ENCODE peak calls at places on chromosomes 12 and 14, in six cellular contexts. One of them, this sample, is unnamed.

GRCh38 chr14:65928995-65929394 is 516.5 kb downstream of the FUT8 start:
- DNase-seq in brain microvascular endothelial cell: no peak
- DNase-seq in stimulated activated CD8-positive, alpha-beta memory T cell treated with anti-CD3 and anti-CD28 coated beads, Interleukin-4, amount 100 ng/mL, for 1 hour: no peak
- DNase-seq in M059J: no peak
- DNase-seq in stimulated activated effector memory CD8-positive, alpha-beta T cell treated with anti-CD3 and anti-CD28 coated beads, Interleukin-12 subunit alpha, Interleukin-12 subunit beta, amount 100 ng/mL, for 72 hours: no peak
- DNase-seq in fibroblast of the aortic adventitia: no peak
- DNase-seq in this sample: no peak

GRCh38 chr14:77654001-77654431 is 37.6 kb upstream of the SPTLC2 start:
- DNase-seq in brain microvascular endothelial cell: no peak
- DNase-seq in stimulated activated CD8-positive, alpha-beta memory T cell treated with anti-CD3 and anti-CD28 coated beads, Interleukin-4, amount 100 ng/mL, for 1 hour: no peak
- DNase-seq in M059J: no peak
- DNase-seq in stimulated activated effector memory CD8-positive, alpha-beta T cell treated with anti-CD3 and anti-CD28 coated beads, Interleukin-12 subunit alpha, Interleukin-12 subunit beta, amount 100 ng/mL, for 72 hours: no peak
- DNase-seq in fibroblast of the aortic adventitia: no peak
- DNase-seq in this sample: no peak

GRCh38 chr14:100872641-100873071 is 30.9 kb downstream of the RTL1 start:
- DNase-seq in brain microvascular endothelial cell: peak
- DNase-seq in stimulated activated CD8-positive, alpha-beta memory T cell treated with anti-CD3 and anti-CD28 coated beads, Interleukin-4, amount 100 ng/mL, for 1 hour: no peak
- DNase-seq in M059J: no peak
- DNase-seq in stimulated activated effector memory CD8-positive, alpha-beta T cell treated with anti-CD3 and anti-CD28 coated beads, Interleukin-12 subunit alpha, Interleukin-12 subunit beta, amount 100 ng/mL, for 72 hours: no peak
- DNase-seq in fibroblast of the aortic adventitia: no peak
- DNase-seq in this sample: peak

GRCh38 chr14:103393687-103394626 is 8.7 kb downstream of the MARK3 start:
- DNase-seq in brain microvascular endothelial cell: no peak
- DNase-seq in stimulated activated CD8-positive, alpha-beta memory T cell treated with anti-CD3 and anti-CD28 coated beads, Interleukin-4, amount 100 ng/mL, for 1 hour: no peak
- DNase-seq in M059J: peak
- DNase-seq in stimulated activated effector memory CD8-positive, alpha-beta T cell treated with anti-CD3 and anti-CD28 coated beads, Interleukin-12 subunit alpha, Interleukin-12 subunit beta, amount 100 ng/mL, for 72 hours: no peak
- DNase-seq in fibroblast of the aortic adventitia: peak
- DNase-seq in this sample: peak

GRCh38 chr14:52919971-52920370 is 30.9 kb downstream of the FERMT2 start:
- DNase-seq in brain microvascular endothelial cell: no peak
- DNase-seq in stimulated activated CD8-positive, alpha-beta memory T cell treated with anti-CD3 and anti-CD28 coated beads, Interleukin-4, amount 100 ng/mL, for 1 hour: no peak
- DNase-seq in M059J: no peak
- DNase-seq in stimulated activated effector memory CD8-positive, alpha-beta T cell treated with anti-CD3 and anti-CD28 coated beads, Interleukin-12 subunit alpha, Interleukin-12 subunit beta, amount 100 ng/mL, for 72 hours: no peak
- DNase-seq in fibroblast of the aortic adventitia: peak
- DNase-seq in this sample: peak

GRCh38 chr14:100131181-100131580 is 28.3 kb downstream of the DEGS2 start:
- DNase-seq in brain microvascular endothelial cell: no peak
- DNase-seq in stimulated activated CD8-positive, alpha-beta memory T cell treated with anti-CD3 and anti-CD28 coated beads, Interleukin-4, amount 100 ng/mL, for 1 hour: no peak
- DNase-seq in M059J: no peak
- DNase-seq in stimulated activated effector memory CD8-positive, alpha-beta T cell treated with anti-CD3 and anti-CD28 coated beads, Interleukin-12 subunit alpha, Interleukin-12 subunit beta, amount 100 ng/mL, for 72 hours: no peak
- DNase-seq in fibroblast of the aortic adventitia: no peak
- DNase-seq in this sample: no peak

GRCh38 chr12:57726884-57727757 is 11.4 kb downstream of the AGAP2 start:
- DNase-seq in brain microvascular endothelial cell: no peak
- DNase-seq in stimulated activated CD8-positive, alpha-beta memory T cell treated with anti-CD3 and anti-CD28 coated beads, Interleukin-4, amount 100 ng/mL, for 1 hour: no peak
- DNase-seq in M059J: no peak
- DNase-seq in stimulated activated effector memory CD8-positive, alpha-beta T cell treated with anti-CD3 and anti-CD28 coated beads, Interleukin-12 subunit alpha, Interleukin-12 subunit beta, amount 100 ng/mL, for 72 hours: no peak
- DNase-seq in fibroblast of the aortic adventitia: no peak
- DNase-seq in this sample: peak

GRCh38 chr12:112716099-112717093 is 75.2 kb upstream of the RPH3A start:
- DNase-seq in brain microvascular endothelial cell: peak
- DNase-seq in stimulated activated CD8-positive, alpha-beta memory T cell treated with anti-CD3 and anti-CD28 coated beads, Interleukin-4, amount 100 ng/mL, for 1 hour: no peak
- DNase-seq in M059J: peak
- DNase-seq in stimulated activated effector memory CD8-positive, alpha-beta T cell treated with anti-CD3 and anti-CD28 coated beads, Interleukin-12 subunit alpha, Interleukin-12 subunit beta, amount 100 ng/mL, for 72 hours: no peak
- DNase-seq in fibroblast of the aortic adventitia: no peak
- DNase-seq in this sample: no peak

GRCh38 chr12:104588048-104588942 is 131.5 kb downstream of the CHST11 start:
- DNase-seq in brain microvascular endothelial cell: peak
- DNase-seq in stimulated activated CD8-positive, alpha-beta memory T cell treated with anti-CD3 and anti-CD28 coated beads, Interleukin-4, amount 100 ng/mL, for 1 hour: no peak
- DNase-seq in M059J: peak
- DNase-seq in stimulated activated effector memory CD8-positive, alpha-beta T cell treated with anti-CD3 and anti-CD28 coated beads, Interleukin-12 subunit alpha, Interleukin-12 subunit beta, amount 100 ng/mL, for 72 hours: no peak
- DNase-seq in fibroblast of the aortic adventitia: peak
- DNase-seq in this sample: peak

GRCh38 chr12:89494411-89495231 is 30.0 kb downstream of the GALNT4 start:
- DNase-seq in brain microvascular endothelial cell: peak
- DNase-seq in stimulated activated CD8-positive, alpha-beta memory T cell treated with anti-CD3 and anti-CD28 coated beads, Interleukin-4, amount 100 ng/mL, for 1 hour: no peak
- DNase-seq in M059J: peak
- DNase-seq in stimulated activated effector memory CD8-positive, alpha-beta T cell treated with anti-CD3 and anti-CD28 coated beads, Interleukin-12 subunit alpha, Interleukin-12 subunit beta, amount 100 ng/mL, for 72 hours: peak
- DNase-seq in fibroblast of the aortic adventitia: no peak
- DNase-seq in this sample: no peak

GRCh38 chr12:62754706-62755105 is 180.2 kb downstream of the PPM1H start:
- DNase-seq in brain microvascular endothelial cell: no peak
- DNase-seq in stimulated activated CD8-positive, alpha-beta memory T cell treated with anti-CD3 and anti-CD28 coated beads, Interleukin-4, amount 100 ng/mL, for 1 hour: no peak
- DNase-seq in M059J: no peak
- DNase-seq in stimulated activated effector memory CD8-positive, alpha-beta T cell treated with anti-CD3 and anti-CD28 coated beads, Interleukin-12 subunit alpha, Interleukin-12 subunit beta, amount 100 ng/mL, for 72 hours: no peak
- DNase-seq in fibroblast of the aortic adventitia: no peak
- DNase-seq in this sample: no peak

GRCh38 chr14:95901014-95901413 is 24.4 kb downstream of the TUNAR start:
- DNase-seq in brain microvascular endothelial cell: no peak
- DNase-seq in stimulated activated CD8-positive, alpha-beta memory T cell treated with anti-CD3 and anti-CD28 coated beads, Interleukin-4, amount 100 ng/mL, for 1 hour: no peak
- DNase-seq in M059J: peak
- DNase-seq in stimulated activated effector memory CD8-positive, alpha-beta T cell treated with anti-CD3 and anti-CD28 coated beads, Interleukin-12 subunit alpha, Interleukin-12 subunit beta, amount 100 ng/mL, for 72 hours: no peak
- DNase-seq in fibroblast of the aortic adventitia: peak
- DNase-seq in this sample: peak

GRCh38 chr12:58386136-58386535 is 444.8 kb downstream of the ATP23 start:
- DNase-seq in brain microvascular endothelial cell: no peak
- DNase-seq in stimulated activated CD8-positive, alpha-beta memory T cell treated with anti-CD3 and anti-CD28 coated beads, Interleukin-4, amount 100 ng/mL, for 1 hour: no peak
- DNase-seq in M059J: no peak
- DNase-seq in stimulated activated effector memory CD8-positive, alpha-beta T cell treated with anti-CD3 and anti-CD28 coated beads, Interleukin-12 subunit alpha, Interleukin-12 subunit beta, amount 100 ng/mL, for 72 hours: no peak
- DNase-seq in fibroblast of the aortic adventitia: no peak
- DNase-seq in this sample: no peak

GRCh38 chr14:91367173-91368171 is 50.1 kb downstream of the CCDC88C start:
- DNase-seq in brain microvascular endothelial cell: peak
- DNase-seq in stimulated activated CD8-positive, alpha-beta memory T cell treated with anti-CD3 and anti-CD28 coated beads, Interleukin-4, amount 100 ng/mL, for 1 hour: no peak
- DNase-seq in M059J: peak
- DNase-seq in stimulated activated effector memory CD8-positive, alpha-beta T cell treated with anti-CD3 and anti-CD28 coated beads, Interleukin-12 subunit alpha, Interleukin-12 subunit beta, amount 100 ng/mL, for 72 hours: no peak
- DNase-seq in fibroblast of the aortic adventitia: no peak
- DNase-seq in this sample: peak

GRCh38 chr14:95455246-95455645 is 61.2 kb downstream of the SYNE3 start:
- DNase-seq in brain microvascular endothelial cell: no peak
- DNase-seq in stimulated activated CD8-positive, alpha-beta memory T cell treated with anti-CD3 and anti-CD28 coated beads, Interleukin-4, amount 100 ng/mL, for 1 hour: no peak
- DNase-seq in M059J: no peak
- DNase-seq in stimulated activated effector memory CD8-positive, alpha-beta T cell treated with anti-CD3 and anti-CD28 coated beads, Interleukin-12 subunit alpha, Interleukin-12 subunit beta, amount 100 ng/mL, for 72 hours: no peak
- DNase-seq in fibroblast of the aortic adventitia: no peak
- DNase-seq in this sample: no peak

GRCh38 chr12:69044887-69045286 is 111.9 kb upstream of the CPM start:
- DNase-seq in brain microvascular endothelial cell: no peak
- DNase-seq in stimulated activated CD8-positive, alpha-beta memory T cell treated with anti-CD3 and anti-CD28 coated beads, Interleukin-4, amount 100 ng/mL, for 1 hour: no peak
- DNase-seq in M059J: no peak
- DNase-seq in stimulated activated effector memory CD8-positive, alpha-beta T cell treated with anti-CD3 and anti-CD28 coated beads, Interleukin-12 subunit alpha, Interleukin-12 subunit beta, amount 100 ng/mL, for 72 hours: no peak
- DNase-seq in fibroblast of the aortic adventitia: no peak
- DNase-seq in this sample: no peak

GRCh38 chr12:99996095-99996494 is 11.4 kb upstream of the ANKS1B start:
- DNase-seq in brain microvascular endothelial cell: no peak
- DNase-seq in stimulated activated CD8-positive, alpha-beta memory T cell treated with anti-CD3 and anti-CD28 coated beads, Interleukin-4, amount 100 ng/mL, for 1 hour: no peak
- DNase-seq in M059J: no peak
- DNase-seq in stimulated activated effector memory CD8-positive, alpha-beta T cell treated with anti-CD3 and anti-CD28 coated beads, Interleukin-12 subunit alpha, Interleukin-12 subunit beta, amount 100 ng/mL, for 72 hours: no peak
- DNase-seq in fibroblast of the aortic adventitia: no peak
- DNase-seq in this sample: no peak

GRCh38 chr14:105841022-105842009 is 314.9 kb downstream of the TMEM121 start:
- DNase-seq in brain microvascular endothelial cell: no peak
- DNase-seq in stimulated activated CD8-positive, alpha-beta memory T cell treated with anti-CD3 and anti-CD28 coated beads, Interleukin-4, amount 100 ng/mL, for 1 hour: no peak
- DNase-seq in M059J: no peak
- DNase-seq in stimulated activated effector memory CD8-positive, alpha-beta T cell treated with anti-CD3 and anti-CD28 coated beads, Interleukin-12 subunit alpha, Interleukin-12 subunit beta, amount 100 ng/mL, for 72 hours: no peak
- DNase-seq in fibroblast of the aortic adventitia: no peak
- DNase-seq in this sample: no peak

GRCh38 chr14:28461379-28461778 is 305.2 kb upstream of the FOXG1 start:
- DNase-seq in brain microvascular endothelial cell: no peak
- DNase-seq in stimulated activated CD8-positive, alpha-beta memory T cell treated with anti-CD3 and anti-CD28 coated beads, Interleukin-4, amount 100 ng/mL, for 1 hour: no peak
- DNase-seq in M059J: no peak
- DNase-seq in stimulated activated effector memory CD8-positive, alpha-beta T cell treated with anti-CD3 and anti-CD28 coated beads, Interleukin-12 subunit alpha, Interleukin-12 subunit beta, amount 100 ng/mL, for 72 hours: no peak
- DNase-seq in fibroblast of the aortic adventitia: peak
- DNase-seq in this sample: no peak

GRCh38 chr14:37592288-37593274 is 2.5 kb downstream of the FOXA1 start:
- DNase-seq in brain microvascular endothelial cell: no peak
- DNase-seq in stimulated activated CD8-positive, alpha-beta memory T cell treated with anti-CD3 and anti-CD28 coated beads, Interleukin-4, amount 100 ng/mL, for 1 hour: no peak
- DNase-seq in M059J: no peak
- DNase-seq in stimulated activated effector memory CD8-positive, alpha-beta T cell treated with anti-CD3 and anti-CD28 coated beads, Interleukin-12 subunit alpha, Interleukin-12 subunit beta, amount 100 ng/mL, for 72 hours: no peak
- DNase-seq in fibroblast of the aortic adventitia: no peak
- DNase-seq in this sample: no peak

GRCh38 chr12:52920937-52921336 is 16.1 kb upstream of the KRT8 start:
- DNase-seq in brain microvascular endothelial cell: no peak
- DNase-seq in stimulated activated CD8-positive, alpha-beta memory T cell treated with anti-CD3 and anti-CD28 coated beads, Interleukin-4, amount 100 ng/mL, for 1 hour: no peak
- DNase-seq in M059J: peak
- DNase-seq in stimulated activated effector memory CD8-positive, alpha-beta T cell treated with anti-CD3 and anti-CD28 coated beads, Interleukin-12 subunit alpha, Interleukin-12 subunit beta, amount 100 ng/mL, for 72 hours: no peak
- DNase-seq in fibroblast of the aortic adventitia: no peak
- DNase-seq in this sample: no peak

GRCh38 chr14:68952544-68953535 is 26.3 kb downstream of the ACTN1 start:
- DNase-seq in brain microvascular endothelial cell: no peak
- DNase-seq in stimulated activated CD8-positive, alpha-beta memory T cell treated with anti-CD3 and anti-CD28 coated beads, Interleukin-4, amount 100 ng/mL, for 1 hour: no peak
- DNase-seq in M059J: peak
- DNase-seq in stimulated activated effector memory CD8-positive, alpha-beta T cell treated with anti-CD3 and anti-CD28 coated beads, Interleukin-12 subunit alpha, Interleukin-12 subunit beta, amount 100 ng/mL, for 72 hours: no peak
- DNase-seq in fibroblast of the aortic adventitia: peak
- DNase-seq in this sample: peak

GRCh38 chr14:42316746-42317145 is 710.1 kb downstream of the LRFN5 start:
- DNase-seq in brain microvascular endothelial cell: no peak
- DNase-seq in stimulated activated CD8-positive, alpha-beta memory T cell treated with anti-CD3 and anti-CD28 coated beads, Interleukin-4, amount 100 ng/mL, for 1 hour: no peak
- DNase-seq in M059J: no peak
- DNase-seq in stimulated activated effector memory CD8-positive, alpha-beta T cell treated with anti-CD3 and anti-CD28 coated beads, Interleukin-12 subunit alpha, Interleukin-12 subunit beta, amount 100 ng/mL, for 72 hours: no peak
- DNase-seq in fibroblast of the aortic adventitia: no peak
- DNase-seq in this sample: no peak

GRCh38 chr12:20946732-20947131 is 136.2 kb downstream of the SLCO1B3 start:
- DNase-seq in brain microvascular endothelial cell: peak
- DNase-seq in stimulated activated CD8-positive, alpha-beta memory T cell treated with anti-CD3 and anti-CD28 coated beads, Interleukin-4, amount 100 ng/mL, for 1 hour: no peak
- DNase-seq in M059J: peak
- DNase-seq in stimulated activated effector memory CD8-positive, alpha-beta T cell treated with anti-CD3 and anti-CD28 coated beads, Interleukin-12 subunit alpha, Interleukin-12 subunit beta, amount 100 ng/mL, for 72 hours: no peak
- DNase-seq in fibroblast of the aortic adventitia: peak
- DNase-seq in this sample: peak

GRCh38 chr12:107092669-107093546 is 441 bp downstream of the CRY1 start:
- DNase-seq in brain microvascular endothelial cell: peak
- DNase-seq in stimulated activated CD8-positive, alpha-beta memory T cell treated with anti-CD3 and anti-CD28 coated beads, Interleukin-4, amount 100 ng/mL, for 1 hour: peak
- DNase-seq in M059J: peak
- DNase-seq in stimulated activated effector memory CD8-positive, alpha-beta T cell treated with anti-CD3 and anti-CD28 coated beads, Interleukin-12 subunit alpha, Interleukin-12 subunit beta, amount 100 ng/mL, for 72 hours: no peak
- DNase-seq in fibroblast of the aortic adventitia: peak
- DNase-seq in this sample: no peak

GRCh38 chr12:55972906-55973597 is 826 bp upstream of the RAB5B start:
- DNase-seq in brain microvascular endothelial cell: peak
- DNase-seq in stimulated activated CD8-positive, alpha-beta memory T cell treated with anti-CD3 and anti-CD28 coated beads, Interleukin-4, amount 100 ng/mL, for 1 hour: no peak
- DNase-seq in M059J: no peak
- DNase-seq in stimulated activated effector memory CD8-positive, alpha-beta T cell treated with anti-CD3 and anti-CD28 coated beads, Interleukin-12 subunit alpha, Interleukin-12 subunit beta, amount 100 ng/mL, for 72 hours: no peak
- DNase-seq in fibroblast of the aortic adventitia: no peak
- DNase-seq in this sample: no peak

GRCh38 chr14:60343571-60344071 is 94.6 kb downstream of the PPM1A start:
- DNase-seq in brain microvascular endothelial cell: no peak
- DNase-seq in stimulated activated CD8-positive, alpha-beta memory T cell treated with anti-CD3 and anti-CD28 coated beads, Interleukin-4, amount 100 ng/mL, for 1 hour: no peak
- DNase-seq in M059J: no peak
- DNase-seq in stimulated activated effector memory CD8-positive, alpha-beta T cell treated with anti-CD3 and anti-CD28 coated beads, Interleukin-12 subunit alpha, Interleukin-12 subunit beta, amount 100 ng/mL, for 72 hours: no peak
- DNase-seq in fibroblast of the aortic adventitia: no peak
- DNase-seq in this sample: no peak

GRCh38 chr14:23624830-23625404 is 11.2 kb upstream of the DHRS2 start:
- DNase-seq in brain microvascular endothelial cell: no peak
- DNase-seq in stimulated activated CD8-positive, alpha-beta memory T cell treated with anti-CD3 and anti-CD28 coated beads, Interleukin-4, amount 100 ng/mL, for 1 hour: no peak
- DNase-seq in M059J: no peak
- DNase-seq in stimulated activated effector memory CD8-positive, alpha-beta T cell treated with anti-CD3 and anti-CD28 coated beads, Interleukin-12 subunit alpha, Interleukin-12 subunit beta, amount 100 ng/mL, for 72 hours: no peak
- DNase-seq in fibroblast of the aortic adventitia: no peak
- DNase-seq in this sample: peak

GRCh38 chr12:116265361-116266128 is 11.9 kb downstream of the MED13L start:
- DNase-seq in brain microvascular endothelial cell: no peak
- DNase-seq in stimulated activated CD8-positive, alpha-beta memory T cell treated with anti-CD3 and anti-CD28 coated beads, Interleukin-4, amount 100 ng/mL, for 1 hour: no peak
- DNase-seq in M059J: no peak
- DNase-seq in stimulated activated effector memory CD8-positive, alpha-beta T cell treated with anti-CD3 and anti-CD28 coated beads, Interleukin-12 subunit alpha, Interleukin-12 subunit beta, amount 100 ng/mL, for 72 hours: no peak
- DNase-seq in fibroblast of the aortic adventitia: no peak
- DNase-seq in this sample: no peak